ENCODE peak calls at places on chromosomes 1 and 21, in six cellular contexts. H is transverse colon, F is tibial artery, A is epithelial cell of esophagus, D is brain microvascular endothelial cell, Q is prostate gland. V is an unnamed sample.

GRCh38 chr1:205545001-205545919 is 40.8 kb downstream of the CDK18 start:
- DNase-seq in H (peak), F (peak), A (no peak), D (no peak), Q (no peak), V (no peak)

GRCh38 chr1:112319371-112320034 is 76.5 kb upstream of the CTTNBP2NL start:
- DNase-seq in H (no peak), F (no peak), A (peak), D (no peak), Q (peak), V (no peak)

GRCh38 chr1:166974647-166975345 is 544 bp downstream of the ILDR2 start:
- DNase-seq in H (no peak), F (no peak), A (no peak), D (no peak), Q (no peak), V (no peak)

GRCh38 chr1:75690547-75690946 is 34.0 kb upstream of the ACADM start:
- DNase-seq in H (no peak), F (no peak), A (no peak), D (no peak), Q (no peak), V (no peak)

GRCh38 chr1:7808253-7808844 is 24.3 kb downstream of the PER3 start:
- DNase-seq in H (no peak), F (no peak), A (peak), D (no peak), Q (no peak), V (no peak)

GRCh38 chr1:43549921-43550597 is 19.4 kb downstream of the PTPRF start:
- DNase-seq in H (peak), F (peak), A (peak), D (no peak), Q (peak), V (peak)

GRCh38 chr1:234858722-234859121 is 248.7 kb upstream of the IRF2BP2 start:
- DNase-seq in H (no peak), F (no peak), A (peak), D (no peak), Q (no peak), V (no peak)

GRCh38 chr1:12165342-12165741 is 1.4 kb upstream of the TNFRSF1B start:
- DNase-seq in H (no peak), F (no peak), A (peak), D (no peak), Q (no peak), V (no peak)

GRCh38 chr21:44349416-44349846 is 4.0 kb upstream of the TRPM2 start:
- DNase-seq in H (no peak), F (no peak), A (no peak), D (no peak), Q (no peak), V (no peak)

GRCh38 chr1:88847618-88848017 is 43.7 kb downstream of the GTF2B start:
- DNase-seq in H (no peak), F (no peak), A (no peak), D (no peak), Q (no peak), V (no peak)

GRCh38 chr21:28487455-28488070 is 505.1 kb downstream of the LTN1 start:
- DNase-seq in H (no peak), F (no peak), A (no peak), D (no peak), Q (no peak), V (no peak)

GRCh38 chr1:197915797-197916686 is 1.1 kb upstream of the LHX9 start:
- DNase-seq in H (peak), F (peak), A (peak), D (peak), Q (no peak), V (no peak)

GRCh38 chr1:231937013-231937754 is 310.6 kb downstream of the DISC1 start:
- DNase-seq in H (no peak), F (no peak), A (no peak), D (no peak), Q (no peak), V (no peak)

GRCh38 chr1:232470711-232471110 is 159.2 kb downstream of the SIPA1L2 start:
- DNase-seq in H (no peak), F (no peak), A (no peak), D (no peak), Q (no peak), V (no peak)

GRCh38 chr21:45641480-45642035 is 2.0 kb upstream of the PCBP3 start:
- DNase-seq in H (no peak), F (no peak), A (no peak), D (no peak), Q (no peak), V (peak)

GRCh38 chr1:39819091-39819812 is 30.6 kb upstream of the BMP8B start:
- DNase-seq in H (peak), F (no peak), A (no peak), D (no peak), Q (no peak), V (peak)

GRCh38 chr1:107648071-107648470 is 316.9 kb downstream of the VAV3 start:
- DNase-seq in H (no peak), F (no peak), A (peak), D (peak), Q (no peak), V (no peak)

GRCh38 chr1:214022810-214023425 is 35.1 kb downstream of the PROX1 start:
- DNase-seq in H (no peak), F (no peak), A (peak), D (no peak), Q (no peak), V (no peak)

GRCh38 chr21:46065993-46066842 is 31.7 kb upstream of the COL6A2 start:
- DNase-seq in H (no peak), F (peak), A (no peak), D (no peak), Q (no peak), V (no peak)

GRCh38 chr1:194289569-194290266 is 1103.3 kb upstream of the B3GALT2 start:
- DNase-seq in H (peak), F (no peak), A (no peak), D (no peak), Q (no peak), V (peak)

GRCh38 chr1:53593758-53594380 is 134.7 kb downstream of the DMRTB1 start:
- DNase-seq in H (peak), F (peak), A (peak), D (no peak), Q (no peak), V (no peak)

GRCh38 chr1:168106274-168106673 is 30.5 kb downstream of the GPR161 start:
- DNase-seq in H (no peak), F (no peak), A (no peak), D (no peak), Q (no peak), V (no peak)

GRCh38 chr1:206587904-206588303 is 24.4 kb downstream of the EIF2D start:
- DNase-seq in H (no peak), F (no peak), A (no peak), D (no peak), Q (no peak), V (no peak)

GRCh38 chr1:173570370-173571030 is 32.4 kb downstream of the SLC9C2 start:
- DNase-seq in H (no peak), F (no peak), A (no peak), D (no peak), Q (no peak), V (no peak)

GRCh38 chr21:33643658-33644311 is 1.5 kb downstream of the ITSN1 start:
- DNase-seq in H (no peak), F (no peak), A (no peak), D (no peak), Q (no peak), V (no peak)

GRCh38 chr1:111406325-111406768 is 21.2 kb downstream of the OVGP1 start:
- DNase-seq in H (peak), F (no peak), A (peak), D (no peak), Q (peak), V (peak)

GRCh38 chr1:53390261-53390660 is 62.4 kb upstream of the LRP8 start:
- DNase-seq in H (peak), F (peak), A (no peak), D (no peak), Q (peak), V (no peak)

GRCh38 chr1:115828101-115829022 is 12.6 kb downstream of the NHLH2 start:
- DNase-seq in H (no peak), F (no peak), A (no peak), D (peak), Q (no peak), V (peak)

GRCh38 chr1:151920147-151920546 is 10.8 kb upstream of the THEM4 start:
- DNase-seq in H (no peak), F (no peak), A (no peak), D (no peak), Q (no peak), V (no peak)

GRCh38 chr1:47635111-47635510 is 197.3 kb downstream of the FOXD2 start:
- DNase-seq in H (no peak), F (peak), A (no peak), D (no peak), Q (no peak), V (no peak)

GRCh38 chr21:44846485-44847260 is 26.8 kb downstream of the PTTG1IP start:
- DNase-seq in H (peak), F (peak), A (peak), D (peak), Q (peak), V (peak)

GRCh38 chr1:85179517-85179916 is 21.3 kb downstream of the SYDE2 start:
- DNase-seq in H (no peak), F (no peak), A (no peak), D (no peak), Q (no peak), V (no peak)

GRCh38 chr1:24641646-24642151 is 1.4 kb upstream of the SRRM1 start:
- DNase-seq in H (peak), F (peak), A (peak), D (no peak), Q (peak), V (peak)

GRCh38 chr1:68230901-68231626 is 1.3 kb downstream of the WLS start:
- DNase-seq in H (peak), F (peak), A (peak), D (no peak), Q (peak), V (peak)
- H3K4me3 ChIP-seq in H (peak), F (peak), A (peak), D (peak), Q (peak), V (peak)

GRCh38 chr21:14838400-14838799 is 226.4 kb downstream of the NRIP1 start:
- DNase-seq in H (no peak), F (no peak), A (no peak), D (no peak), Q (no peak), V (no peak)

GRCh38 chr21:14841511-14842472 is 223.0 kb downstream of the NRIP1 start:
- DNase-seq in H (no peak), F (no peak), A (no peak), D (no peak), Q (no peak), V (no peak)

GRCh38 chr21:14833952-14834351 is 230.8 kb downstream of the NRIP1 start:
- DNase-seq in H (no peak), F (no peak), A (no peak), D (no peak), Q (no peak), V (no peak)

GRCh38 chr21:14833221-14833620 is 231.6 kb downstream of the NRIP1 start:
- DNase-seq in H (no peak), F (no peak), A (no peak), D (no peak), Q (no peak), V (no peak)

DNA sequence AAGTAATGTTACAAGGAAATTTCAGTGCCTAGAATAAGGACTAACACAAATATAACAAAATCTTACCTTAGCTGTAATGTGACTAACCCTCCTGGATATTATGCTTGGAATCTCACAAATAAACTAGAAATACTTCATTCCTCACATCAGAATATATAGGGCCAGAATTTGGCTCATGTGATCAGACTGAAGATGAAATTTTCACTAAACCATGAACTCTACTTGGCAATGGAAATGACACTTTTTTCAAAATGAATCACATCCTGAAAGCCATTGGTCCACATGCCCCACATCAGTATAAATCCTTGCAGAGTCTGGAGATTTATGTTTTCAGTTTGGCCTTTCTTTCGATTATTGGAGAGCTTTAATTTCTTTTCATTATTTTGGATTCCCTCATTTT is 227.8 kb downstream of the NRIP1 start:
- DNase-seq in H (no peak), F (no peak), A (no peak), D (no peak), Q (no peak), V (no peak)
- TF ChIP-seq CTCF in H (no peak), F (no peak), A (no peak), D (no peak), Q (no peak), V (no peak)

GRCh38 chr1:9852004-9852403 is 28.2 kb upstream of the CLSTN1 start:
- DNase-seq in H (no peak), F (no peak), A (no peak), D (no peak), Q (no peak), V (no peak)

GRCh38 chr1:9847269-9847668 is 23.5 kb upstream of the CLSTN1 start:
- DNase-seq in H (no peak), F (no peak), A (no peak), D (no peak), Q (no peak), V (no peak)

GRCh38 chr1:9848022-9848421 is 24.3 kb upstream of the CLSTN1 start:
- DNase-seq in H (no peak), F (no peak), A (no peak), D (no peak), Q (peak), V (no peak)

GRCh38 chr1:9850442-9851162 is 26.8 kb upstream of the CLSTN1 start:
- DNase-seq in H (no peak), F (no peak), A (no peak), D (no peak), Q (no peak), V (no peak)

DNA sequence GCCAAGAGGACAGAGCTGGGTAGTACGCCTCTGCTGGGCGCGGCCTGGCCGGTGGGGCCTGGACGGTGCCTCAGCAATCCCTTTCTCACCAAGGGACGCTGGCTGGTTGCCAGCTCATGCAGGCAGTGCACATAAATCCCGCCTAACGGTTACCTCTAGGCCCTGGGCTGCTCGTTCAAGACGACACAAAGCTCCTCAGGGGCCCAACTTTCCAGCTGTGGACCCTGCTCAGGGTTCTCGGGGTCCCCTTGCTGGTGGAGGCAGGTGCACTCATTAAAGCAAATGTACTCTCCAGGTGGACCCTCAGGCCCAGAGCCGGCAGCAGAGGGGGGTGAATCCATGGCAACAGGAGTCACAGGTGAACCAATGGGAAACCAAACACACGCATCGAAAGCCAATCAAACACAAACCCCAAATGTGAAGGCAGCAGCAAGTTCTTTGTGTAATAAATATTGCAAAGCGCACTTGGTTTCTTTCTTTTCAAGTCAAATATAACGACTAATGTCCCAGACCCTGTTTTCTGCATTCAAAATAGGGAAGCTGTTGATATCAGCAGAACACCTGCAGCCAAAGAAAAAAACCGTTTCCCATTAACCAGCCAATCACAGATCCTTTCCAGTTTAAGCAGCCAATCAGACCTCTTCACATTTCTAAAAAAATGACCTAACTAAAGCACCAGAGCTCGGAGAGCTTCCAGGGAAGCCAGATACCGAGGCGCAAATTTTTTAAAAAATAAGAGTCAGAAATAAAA is 26.1 kb upstream of the CLSTN1 start:
- DNase-seq in H (no peak), F (no peak), A (no peak), D (no peak), Q (no peak), V (no peak)
- H3K4me3 ChIP-seq in H (no peak), F (no peak), A (no peak), D (no peak), Q (no peak), V (no peak)

GRCh38 chr1:25918615-25919014 is 12.4 kb upstream of the STMN1 start:
- DNase-seq in H (no peak), F (no peak), A (no peak), D (no peak), Q (no peak), V (no peak)
- TF ChIP-seq CTCF in H (no peak), F (no peak), A (no peak), D (no peak), Q (no peak), V (no peak)

GRCh38 chr21:31161157-31161556 is 122.9 kb upstream of the KRTAP19-8 start:
- DNase-seq in H (no peak), F (no peak), A (peak), D (no peak), Q (no peak), V (no peak)
- H3K4me3 ChIP-seq in H (no peak), F (no peak), A (no peak), D (no peak), Q (no peak), V (no peak)

GRCh38 chr1:25819496-25820246 is at the start of gene MTFR1L:
- DNase-seq in H (peak), F (peak), A (peak), D (peak), Q (peak), V (peak)

GRCh38 chr1:25818569-25818968 is 1.2 kb upstream of the MTFR1L start:
- DNase-seq in H (no peak), F (no peak), A (no peak), D (no peak), Q (no peak), V (no peak)

GRCh38 chr1:25821630-25822091 is 1.9 kb downstream of the MTFR1L start:
- DNase-seq in H (no peak), F (no peak), A (no peak), D (no peak), Q (no peak), V (no peak)

GRCh38 chr1:25820247-25821111 is 725 bp downstream of the MTFR1L start:
- DNase-seq in H (peak), F (peak), A (peak), D (peak), Q (no peak), V (peak)

DNA sequence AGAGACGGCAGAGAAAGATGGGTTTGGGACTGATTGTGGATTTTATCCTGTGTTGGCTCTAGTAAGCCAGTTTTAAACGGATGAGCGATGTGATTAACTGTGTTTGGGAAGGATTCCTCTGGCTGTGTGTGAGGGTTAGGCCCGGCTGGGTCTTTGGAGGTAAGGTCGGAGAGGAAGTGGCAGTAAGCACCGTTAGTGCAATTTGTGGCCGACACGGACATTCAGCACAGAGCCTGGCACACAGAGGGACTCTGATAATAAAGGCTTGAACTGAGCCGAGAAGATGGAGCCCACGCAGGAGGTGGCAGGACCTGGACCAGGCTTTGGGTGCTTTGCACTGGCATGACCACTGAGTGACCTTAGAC is 1.3 kb downstream of the MTFR1L start:
- DNase-seq in H (no peak), F (no peak), A (no peak), D (no peak), Q (no peak), V (no peak)
- TF ChIP-seq CTCF in H (no peak), F (no peak), A (no peak), D (no peak), Q (no peak), V (no peak)

GRCh38 chr1:180631766-180632325 is at the start of gene XPR1:
- DNase-seq in H (peak), F (peak), A (peak), D (peak), Q (peak), V (peak)

GRCh38 chr1:180631197-180631765 is 541 bp upstream of the XPR1 start:
- DNase-seq in H (no peak), F (no peak), A (no peak), D (no peak), Q (no peak), V (no peak)

GRCh38 chr1:180630408-180631196 is 1.2 kb upstream of the XPR1 start:
- DNase-seq in H (no peak), F (no peak), A (no peak), D (no peak), Q (no peak), V (no peak)

GRCh38 chr1:180632326-180633088 is 685 bp downstream of the XPR1 start:
- DNase-seq in H (peak), F (no peak), A (peak), D (no peak), Q (peak), V (peak)

GRCh38 chr1:180633092-180634045 is 1.5 kb downstream of the XPR1 start:
- DNase-seq in H (no peak), F (no peak), A (peak), D (no peak), Q (no peak), V (no peak)
- H3K4me3 ChIP-seq in H (peak), F (peak), A (peak), D (no peak), Q (peak), V (no peak)

GRCh38 chr1:81760487-81761097 is 40.1 kb upstream of the ADGRL2 start:
- DNase-seq in H (no peak), F (no peak), A (peak), D (peak), Q (no peak), V (peak)
- TF ChIP-seq CTCF in H (no peak), F (peak), A (peak), D (peak), Q (no peak), V (no peak)

GRCh38 chr1:178870944-178871343 is at the start of gene ANGPTL1:
- DNase-seq in H (no peak), F (no peak), A (no peak), D (peak), Q (no peak), V (no peak)
- H3K4me3 ChIP-seq in H (peak), F (peak), A (no peak), D (no peak), Q (no peak), V (no peak)

GRCh38 chr1:41041866-41042265 is 20.3 kb upstream of the SLFNL1 start:
- DNase-seq in H (no peak), F (peak), A (no peak), D (no peak), Q (no peak), V (no peak)

GRCh38 chr1:41033272-41033671 is 11.7 kb upstream of the SLFNL1 start:
- DNase-seq in H (no peak), F (no peak), A (no peak), D (no peak), Q (no peak), V (no peak)

GRCh38 chr1:41032147-41032546 is 10.6 kb upstream of the SLFNL1 start:
- DNase-seq in H (no peak), F (no peak), A (no peak), D (no peak), Q (no peak), V (no peak)

GRCh38 chr1:41037116-41037903 is 15.8 kb upstream of the SLFNL1 start:
- DNase-seq in H (no peak), F (peak), A (no peak), D (no peak), Q (no peak), V (no peak)

DNA sequence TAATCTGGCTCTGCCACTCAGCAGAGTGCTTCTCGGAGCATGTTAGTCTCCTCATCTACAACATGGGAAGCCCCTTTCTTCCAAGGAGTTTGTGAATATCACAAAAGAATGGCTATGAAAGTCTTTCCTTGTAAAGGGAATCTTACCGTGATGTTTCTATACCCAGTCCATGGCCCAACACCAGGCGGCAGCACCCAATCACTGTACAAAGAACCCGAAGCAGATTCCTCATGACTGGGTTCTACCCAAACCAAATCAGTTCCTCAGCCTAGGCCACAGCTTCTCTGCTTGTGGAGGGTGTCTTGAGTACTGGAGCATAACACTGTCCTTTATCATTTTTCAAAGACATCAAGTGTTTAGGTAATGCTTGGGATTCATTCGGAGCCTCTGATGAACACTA is 16.6 kb upstream of the SLFNL1 start:
- DNase-seq in H (no peak), F (no peak), A (no peak), D (no peak), Q (no peak), V (no peak)
- TF ChIP-seq CTCF in H (no peak), F (peak), A (peak), D (peak), Q (no peak), V (no peak)